ENCODE peak calls at places on chromosomes 6 and 20, in six cellular contexts. W is epithelial cell of proximal tubule, K is posterior vena cava, I is GM13976, F is posterior cingulate gyrus, X is NCI-H1694. U is an unnamed sample.

GRCh38 chr6:156033598-156033997 is 578.0 kb upstream of the NOX3 start:
- DNase-seq in W (no peak), X (no peak), I (no peak), K (no peak), F (no peak), U (no peak)

GRCh38 chr6:72865467-72865866 is 243.6 kb downstream of the KCNQ5 start:
- DNase-seq in W (no peak), K (no peak), F (no peak), X (no peak), I (no peak), U (no peak)

GRCh38 chr20:10511507-10512231 is 76.6 kb downstream of the SLX4IP start:
- DNase-seq in K (peak), W (peak), I (peak), F (peak), X (no peak), U (peak)

GRCh38 chr6:24949020-24949569 is 13.3 kb upstream of the RIPOR2 start:
- DNase-seq in K (no peak), W (no peak), I (peak), F (no peak), X (no peak), U (no peak)

GRCh38 chr6:97456070-97456469 is 173.1 kb upstream of the MMS22L start:
- DNase-seq in K (no peak), F (no peak), W (no peak), X (no peak), I (no peak), U (no peak)

GRCh38 chr20:32282461-32282860 is 5.0 kb downstream of the KIF3B start:
- DNase-seq in I (no peak), F (peak), W (no peak), K (no peak), X (peak), U (no peak)

GRCh38 chr20:36941403-36941835 is 10.1 kb downstream of the SAMHD1 start:
- DNase-seq in W (no peak), X (no peak), K (no peak), F (no peak), I (no peak), U (no peak)

GRCh38 chr6:138666636-138667035 is 106.9 kb upstream of the CCDC28A start:
- DNase-seq in W (no peak), I (no peak), X (no peak), F (no peak), K (no peak), U (no peak)

GRCh38 chr6:42756713-42757112 is 10.8 kb upstream of the TBCC start:
- DNase-seq in W (no peak), X (no peak), I (no peak), K (peak), F (no peak), U (no peak)

GRCh38 chr20:20490673-20491072 is 122.8 kb downstream of the INSM1 start:
- DNase-seq in W (no peak), X (no peak), I (no peak), F (no peak), K (no peak), U (no peak)

GRCh38 chr20:48126227-48126740 is 341.0 kb upstream of the SULF2 start:
- DNase-seq in I (no peak), F (no peak), X (no peak), K (no peak), W (no peak), U (no peak)

GRCh38 chr6:100103936-100104335 is 109.9 kb upstream of the MCHR2 start:
- DNase-seq in W (no peak), X (no peak), F (no peak), K (no peak), I (no peak), U (no peak)

GRCh38 chr6:113696960-113697359 is 160.2 kb upstream of the MARCKS start:
- DNase-seq in F (no peak), K (no peak), I (no peak), X (no peak), W (no peak), U (no peak)

GRCh38 chr6:21601932-21602390 is 8.4 kb downstream of the SOX4 start:
- DNase-seq in W (no peak), K (no peak), X (no peak), I (no peak), F (no peak), U (no peak)

GRCh38 chr6:33812669-33813068 is 8.9 kb upstream of the MLN start:
- DNase-seq in X (no peak), K (no peak), W (no peak), F (no peak), I (peak), U (peak)

GRCh38 chr6:72952808-72953630 is 272.3 kb downstream of the KHDC1L start:
- DNase-seq in F (no peak), W (peak), X (no peak), K (no peak), I (no peak), U (no peak)

GRCh38 chr6:11732036-11732545 is 46.5 kb downstream of the ADTRP start:
- DNase-seq in W (no peak), F (peak), I (peak), X (no peak), K (peak), U (no peak)

GRCh38 chr20:57237006-57237953 is 29.2 kb downstream of the BMP7 start:
- DNase-seq in F (no peak), X (no peak), I (no peak), W (no peak), K (no peak), U (no peak)

GRCh38 chr20:9286501-9286900 is 217.6 kb downstream of the PLCB4 start:
- DNase-seq in I (no peak), X (no peak), K (no peak), F (no peak), W (no peak), U (no peak)

U was measured in kidney epithelial cell.